ENCODE peak calls at places on chromosome 22, in four cellular contexts. O is GM03348, U is uterus, P is NCI-H2029. A is an unnamed sample.

GRCh38 chr22:43202326-43202725 is 15.4 kb upstream of the TTLL12 start:
- DNase-seq in O (no peak), U (no peak), P (no peak), A (no peak)

GRCh38 chr22:19750666-19751490 is 9.7 kb upstream of the TBX1 start:
- DNase-seq in O (no peak), U (no peak), P (no peak), A (no peak)

GRCh38 chr22:22818861-22819855 is 68.5 kb upstream of the IGLL5 start:
- DNase-seq in O (no peak), U (no peak), P (no peak), A (no peak)

GRCh38 chr22:35961480-35961902 is 67.1 kb downstream of the RBFOX2 start:
- DNase-seq in O (peak), U (peak), P (peak), A (peak)

GRCh38 chr22:48051796-48052620 is 1289.6 kb downstream of the TBC1D22A start:
- DNase-seq in O (no peak), U (no peak), P (peak), A (no peak)

GRCh38 chr22:34886391-34886790 is 179.6 kb upstream of the ISX start:
- DNase-seq in O (no peak), U (no peak), P (no peak), A (no peak)

GRCh38 chr22:22558972-22559603 is at the start of gene PRAME:
- DNase-seq in O (peak), U (no peak), P (peak), A (peak)

GRCh38 chr22:37229805-37230672 is 14.0 kb downstream of the RAC2 start:
- DNase-seq in O (peak), U (no peak), P (no peak), A (no peak)

GRCh38 chr22:21816787-21817496 is 50.5 kb downstream of the MAPK1 start:
- DNase-seq in O (peak), U (no peak), P (peak), A (no peak)

GRCh38 chr22:36383110-36383581 is 4.6 kb downstream of the MYH9 start:
- DNase-seq in O (peak), U (no peak), P (peak), A (no peak)

GRCh38 chr22:31036671-31037550 is 44.2 kb upstream of the SMTN start:
- DNase-seq in O (peak), U (peak), P (no peak), A (peak)

GRCh38 chr22:45880091-45880651 is 96.8 kb downstream of the WNT7B start:
- DNase-seq in O (no peak), U (peak), P (no peak), A (peak)

GRCh38 chr22:32876516-32876915 is 75.0 kb downstream of the TIMP3 start:
- DNase-seq in O (no peak), U (no peak), P (no peak), A (no peak)

GRCh38 chr22:22009661-22010060 is 27.1 kb upstream of the TOP3B start:
- DNase-seq in O (no peak), U (no peak), P (no peak), A (no peak)

GRCh38 chr22:24265734-24266133 is 4.9 kb upstream of the SPECC1L start:
- DNase-seq in O (no peak), U (no peak), P (no peak), A (no peak)

GRCh38 chr22:39144101-39144815 is 8.2 kb downstream of the CBX7 start:
- DNase-seq in O (peak), U (peak), P (peak), A (no peak)

GRCh38 chr22:32499666-32500065 is 25.1 kb downstream of the FBXO7 start:
- DNase-seq in O (no peak), U (no peak), P (no peak), A (no peak)